ENCODE peak calls at places on chromosomes 16 and 17, in four cellular contexts. N, V, D and I are unnamed samples.
A peak's percentile ranks its signal among the peaks of the same experiment; 100 is the strongest.

GRCh38 chr16:3889059-3889458 is 8.5 kb upstream of the CREBBP start:
- DNase-seq in D (no peak), N (no peak), V (no peak), I (no peak)

GRCh38 chr16:89687092-89687940 is 827 bp downstream of the CDK10 start:
- DNase-seq in N (no peak), D (no peak), V (no peak), I (no peak)

GRCh38 chr17:63450551-63450950 is 4.4 kb upstream of the CYB561 start:
- DNase-seq in D (no peak), V (no peak), N (no peak), I (no peak)

GRCh38 chr16:78317871-78318270 is 218.4 kb downstream of the WWOX start:
- DNase-seq in N (no peak), V (no peak), D (no peak), I (no peak)

GRCh38 chr16:67157892-67158635 is 1.6 kb downstream of the TRADD start:
- DNase-seq in N (no peak), D (no peak), V (no peak), I (no peak)

GRCh38 chr17:31008374-31009035 is 37.7 kb downstream of the RNF135 start:
- DNase-seq in V (peak; percentile 54), N (peak; percentile 76), D (peak; percentile 25), I (peak; percentile 68)

GRCh38 chr17:41614098-41614497 is 1.5 kb upstream of the KRT16 start:
- DNase-seq in D (no peak), V (no peak), N (no peak), I (no peak)

GRCh38 chr17:49204521-49204920 is 5.9 kb downstream of the GNGT2 start:
- DNase-seq in V (no peak), D (no peak), N (no peak), I (no peak)

GRCh38 chr17:12040478-12040877 is 19.8 kb downstream of the MAP2K4 start:
- DNase-seq in D (no peak), N (no peak), V (no peak), I (no peak)

GRCh38 chr17:50355336-50355700 is 9.4 kb downstream of the XYLT2 start:
- DNase-seq in N (no peak), D (no peak), V (no peak), I (no peak)

GRCh38 chr16:23302045-23302956 is at the start of gene SCNN1B:
- DNase-seq in V (no peak), N (no peak), D (no peak), I (no peak)

GRCh38 chr17:73855933-73856332 is 211.7 kb upstream of the SDK2 start:
- DNase-seq in N (no peak), V (no peak), D (no peak), I (no peak)